ENCODE peak calls at places on chromosomes 2 and 18, in four cellular contexts. N is ovary, O is keratinocyte, T is tibial artery. A is an unnamed sample.

GRCh38 chr2:237968048-237968862 is 1.4 kb downstream of the UBE2F start:
- DNase-seq in N (no peak), T (peak), O (no peak), A (no peak)

GRCh38 chr2:198042189-198042588 is 237.8 kb downstream of the PLCL1 start:
- DNase-seq in T (no peak), O (no peak), N (no peak), A (no peak)

GRCh38 chr18:33751613-33752221 is 173.7 kb downstream of the ASXL3 start:
- DNase-seq in O (no peak), T (no peak), N (no peak), A (no peak)

GRCh38 chr18:50649821-50650220 is 89.9 kb downstream of the MAPK4 start:
- DNase-seq in O (no peak), N (peak), T (peak), A (no peak)

GRCh38 chr2:84964406-84965191 is 6.4 kb upstream of the KCMF1 start:
- DNase-seq in O (no peak), T (no peak), N (no peak), A (no peak)

GRCh38 chr18:48539406-48540328 is 836 bp downstream of the CTIF start:
- DNase-seq in O (no peak), T (peak), N (peak), A (no peak)

GRCh38 chr2:159224061-159224813 is 62.3 kb downstream of the WDSUB1 start:
- DNase-seq in T (no peak), O (no peak), N (no peak), A (no peak)

GRCh38 chr18:48060947-48061346 is 130.5 kb upstream of the SMAD2 start:
- DNase-seq in O (no peak), T (no peak), N (no peak), A (no peak)

GRCh38 chr2:191899442-191899841 is 52.6 kb upstream of the CAVIN2 start:
- DNase-seq in N (no peak), T (no peak), O (peak), A (no peak)

GRCh38 chr2:39642054-39642742 is 23.5 kb upstream of the TMEM178A start:
- DNase-seq in N (no peak), O (peak), T (no peak), A (no peak)

DNA sequence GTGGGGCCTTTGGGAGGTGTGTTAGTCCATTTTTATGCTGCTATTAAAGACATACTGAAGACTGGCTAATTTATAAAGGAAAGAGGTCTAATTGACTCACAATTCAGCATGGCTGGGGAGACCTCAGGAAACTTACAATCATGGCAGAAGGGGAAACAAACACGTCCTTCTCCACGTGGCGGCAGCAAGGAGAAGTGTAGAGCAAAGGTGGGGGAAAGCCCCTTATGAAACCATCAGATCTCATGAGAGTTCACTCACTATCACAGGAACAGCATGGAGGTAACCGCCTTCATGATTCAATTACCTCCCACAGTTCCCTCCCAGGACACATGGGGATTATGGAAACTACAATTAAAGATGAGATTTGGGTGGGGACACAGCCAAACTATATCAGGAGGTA is 187.1 kb upstream of the OSR1 start:
- DNase-seq in T (no peak), N (no peak), O (no peak), A (no peak)
- TF ChIP-seq CTCF in T (no peak), N (no peak), O (no peak), A (no peak)

GRCh38 chr2:240502059-240502429 is 55.7 kb downstream of the ANKMY1 start:
- DNase-seq in O (no peak), T (no peak), N (no peak), A (no peak)
- TF ChIP-seq CTCF in O (no peak), T (no peak), N (no peak), A (no peak)

DNA sequence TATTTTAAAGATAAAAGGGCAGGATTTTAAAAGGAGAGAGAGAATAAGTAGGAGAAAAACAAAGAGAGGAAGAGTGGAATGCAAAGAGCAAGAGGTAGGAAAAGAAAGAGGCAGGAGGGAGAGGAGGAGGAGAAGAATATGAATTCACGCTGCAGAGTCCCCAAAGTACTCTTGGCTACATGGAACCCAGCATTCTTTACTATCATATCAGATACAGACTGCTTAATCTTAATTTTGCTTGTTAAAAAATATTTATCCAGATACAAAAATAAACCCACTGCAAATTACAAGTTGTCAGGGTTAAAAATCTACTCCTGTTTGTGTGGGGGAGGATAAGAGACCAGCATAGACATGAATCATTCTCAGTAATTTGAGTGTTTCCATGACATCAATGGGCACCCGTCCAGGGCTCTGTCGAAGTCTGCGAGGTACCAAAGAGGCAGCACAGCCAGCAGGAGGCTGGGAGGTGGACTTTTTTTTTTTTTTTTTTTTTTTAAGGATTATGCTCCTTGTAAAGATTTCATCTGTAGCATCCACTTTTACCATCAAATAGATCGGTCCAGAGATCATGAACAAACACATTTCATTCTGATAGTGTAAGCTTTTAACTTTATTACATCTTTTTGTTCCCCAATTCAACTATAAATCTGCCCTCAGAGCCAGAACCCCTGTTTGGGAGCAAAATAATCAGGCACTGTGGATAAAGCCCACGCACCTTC is 182.2 kb downstream of the TCF4 start:
- DNase-seq in N (peak), O (no peak), T (peak), A (no peak)
- TF ChIP-seq CTCF in N (no peak), O (no peak), T (no peak), A (no peak)

GRCh38 chr2:30708491-30709290 is 98.6 kb downstream of the CAPN13 start:
- DNase-seq in T (no peak), N (no peak), O (no peak), A (no peak)
- TF ChIP-seq CTCF in T (peak), N (no peak), O (peak), A (peak)

GRCh38 chr2:152328013-152328412 is 7.0 kb upstream of the FMNL2 start:
- DNase-seq in T (no peak), N (no peak), O (no peak), A (no peak)
- TF ChIP-seq CTCF in T (no peak), N (no peak), O (no peak), A (no peak)

DNA sequence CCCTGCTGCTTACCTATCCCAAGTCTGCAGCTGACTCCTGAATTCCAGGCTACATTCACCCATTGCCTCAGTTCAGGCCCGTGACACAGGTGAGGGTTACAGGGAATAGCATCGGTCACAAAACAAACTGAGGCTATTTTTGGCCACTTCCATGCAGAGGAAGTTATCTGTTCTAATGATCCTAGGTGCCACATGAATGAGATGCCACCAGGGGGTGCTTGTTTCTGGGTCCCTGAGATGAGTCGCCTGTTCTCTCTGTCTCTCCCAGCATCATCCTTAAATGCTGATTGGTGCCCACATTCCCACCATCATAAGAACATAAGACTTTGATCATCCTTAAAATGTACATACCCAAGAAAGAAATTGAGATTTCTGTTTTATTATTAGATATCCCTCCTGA is 119.0 kb upstream of the CELF4 start:
- DNase-seq in N (no peak), O (no peak), T (no peak), A (no peak)
- TF ChIP-seq CTCF in N (no peak), O (peak), T (no peak), A (no peak)

GRCh38 chr2:12428324-12428723 is 288.4 kb upstream of the TRIB2 start:
- DNase-seq in T (no peak), O (no peak), N (peak), A (no peak)

GRCh38 chr2:12433641-12433990 is 283.1 kb upstream of the TRIB2 start:
- DNase-seq in N (no peak), T (no peak), O (no peak), A (no peak)

GRCh38 chr2:12432985-12433640 is 283.6 kb upstream of the TRIB2 start:
- DNase-seq in O (no peak), N (no peak), T (no peak), A (no peak)

GRCh38 chr2:12428786-12429185 is 287.9 kb upstream of the TRIB2 start:
- DNase-seq in T (no peak), O (no peak), N (no peak), A (no peak)

DNA sequence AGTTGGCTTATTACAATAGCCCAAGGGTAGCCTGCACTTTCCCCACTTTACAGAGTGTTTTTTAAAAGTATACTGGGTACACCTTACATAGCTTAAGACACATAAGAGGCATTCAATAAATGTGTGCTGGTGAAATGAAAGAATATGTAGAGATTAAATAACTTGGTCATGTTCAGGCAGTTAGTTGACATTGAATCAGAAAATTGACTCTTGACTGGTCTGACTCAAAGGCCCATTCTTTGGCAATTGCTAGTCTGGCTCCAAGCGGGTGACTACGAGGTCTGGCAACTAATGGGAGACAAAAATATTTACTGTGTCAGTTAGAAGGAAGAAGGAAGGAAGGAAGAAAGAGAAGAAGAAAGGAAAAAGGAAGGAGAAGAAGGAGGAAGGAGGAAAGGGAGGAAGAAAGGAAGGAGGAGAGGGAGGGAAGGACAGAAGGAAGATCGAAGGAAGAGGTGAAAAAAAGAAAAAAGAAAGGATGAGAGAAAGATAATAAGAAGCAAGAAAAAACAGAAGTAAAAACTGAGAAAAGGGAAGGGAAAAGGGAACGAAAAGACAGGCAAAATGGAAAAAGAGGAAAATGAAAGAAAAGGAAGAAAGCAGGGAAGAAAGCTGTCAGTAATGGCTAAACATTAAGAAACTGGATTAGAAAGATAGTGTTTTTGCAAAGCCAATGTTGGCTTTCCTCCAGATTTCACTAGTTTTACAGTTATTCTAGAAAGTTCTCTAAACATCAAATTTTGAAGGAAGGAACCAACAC is 286.5 kb upstream of the TRIB2 start:
- DNase-seq in O (no peak), T (peak), N (no peak), A (no peak)
- TF ChIP-seq CTCF in O (no peak), T (no peak), N (no peak), A (no peak)

A was measured in D721Med.